ENCODE peak calls at places on chromosome 9, in nine cellular contexts. One of them, this sample, is unnamed.

GRCh38 chr9:135514342-135515082 is 6.7 kb upstream of the LCN1 start:
- DNase-seq in H54: no peak
- DNase-seq in SW480: no peak
- DNase-seq in stimulated activated CD4-positive, alpha-beta T cell treated with anti-CD3 and anti-CD28 coated beads, Interleukin-1b, Interleukin-23, amount 100 ng/mL, for 24 hours: no peak
- DNase-seq in neural crest cell: no peak
- DNase-seq in GM12891: no peak
- DNase-seq in activated naive CD4-positive, alpha-beta T cell treated with Interleukin-2 at 50 U/mL for 16 hours: no peak
- DNase-seq in NCI-H2227 treated with DMSO at 0.1 percent for 48 hours: no peak
- DNase-seq in anterior cingulate cortex: no peak
- DNase-seq in this sample: no peak

GRCh38 chr9:118751077-118751847 is 618.0 kb downstream of the BRINP1 start:
- DNase-seq in stimulated activated CD4-positive, alpha-beta T cell treated with anti-CD3 and anti-CD28 coated beads, Interleukin-1b, Interleukin-23, amount 100 ng/mL, for 24 hours: no peak
- DNase-seq in GM12891: no peak
- DNase-seq in NCI-H2227 treated with DMSO at 0.1 percent for 48 hours: no peak
- DNase-seq in anterior cingulate cortex: no peak
- DNase-seq in SW480: no peak
- DNase-seq in activated naive CD4-positive, alpha-beta T cell treated with Interleukin-2 at 50 U/mL for 16 hours: no peak
- DNase-seq in H54: no peak
- DNase-seq in neural crest cell: no peak
- DNase-seq in this sample: no peak

GRCh38 chr9:116355153-116355827 is 201.7 kb downstream of the PAPPA start:
- DNase-seq in neural crest cell: no peak
- DNase-seq in GM12891: no peak
- DNase-seq in H54: no peak
- DNase-seq in anterior cingulate cortex: no peak
- DNase-seq in NCI-H2227 treated with DMSO at 0.1 percent for 48 hours: no peak
- DNase-seq in activated naive CD4-positive, alpha-beta T cell treated with Interleukin-2 at 50 U/mL for 16 hours: no peak
- DNase-seq in stimulated activated CD4-positive, alpha-beta T cell treated with anti-CD3 and anti-CD28 coated beads, Interleukin-1b, Interleukin-23, amount 100 ng/mL, for 24 hours: no peak
- DNase-seq in SW480: no peak
- DNase-seq in this sample: no peak

GRCh38 chr9:134356496-134357470 is 30.5 kb downstream of the RXRA start:
- DNase-seq in activated naive CD4-positive, alpha-beta T cell treated with Interleukin-2 at 50 U/mL for 16 hours: no peak
- DNase-seq in GM12891: no peak
- DNase-seq in H54: no peak
- DNase-seq in NCI-H2227 treated with DMSO at 0.1 percent for 48 hours: no peak
- DNase-seq in neural crest cell: no peak
- DNase-seq in anterior cingulate cortex: no peak
- DNase-seq in stimulated activated CD4-positive, alpha-beta T cell treated with anti-CD3 and anti-CD28 coated beads, Interleukin-1b, Interleukin-23, amount 100 ng/mL, for 24 hours: no peak
- DNase-seq in SW480: no peak
- DNase-seq in this sample: peak; percentile 87

GRCh38 chr9:127746959-127747569 is 12.0 kb upstream of the TOR2A start:
- DNase-seq in stimulated activated CD4-positive, alpha-beta T cell treated with anti-CD3 and anti-CD28 coated beads, Interleukin-1b, Interleukin-23, amount 100 ng/mL, for 24 hours: no peak
- DNase-seq in GM12891: no peak
- DNase-seq in H54: no peak
- DNase-seq in anterior cingulate cortex: no peak
- DNase-seq in SW480: peak; percentile 45
- DNase-seq in neural crest cell: no peak
- DNase-seq in NCI-H2227 treated with DMSO at 0.1 percent for 48 hours: no peak
- DNase-seq in activated naive CD4-positive, alpha-beta T cell treated with Interleukin-2 at 50 U/mL for 16 hours: no peak
- DNase-seq in this sample: no peak

GRCh38 chr9:16135916-16136315 is 583.1 kb downstream of the CCDC171 start:
- DNase-seq in anterior cingulate cortex: no peak
- DNase-seq in SW480: no peak
- DNase-seq in GM12891: no peak
- DNase-seq in H54: no peak
- DNase-seq in neural crest cell: no peak
- DNase-seq in stimulated activated CD4-positive, alpha-beta T cell treated with anti-CD3 and anti-CD28 coated beads, Interleukin-1b, Interleukin-23, amount 100 ng/mL, for 24 hours: no peak
- DNase-seq in NCI-H2227 treated with DMSO at 0.1 percent for 48 hours: no peak
- DNase-seq in activated naive CD4-positive, alpha-beta T cell treated with Interleukin-2 at 50 U/mL for 16 hours: no peak
- DNase-seq in this sample: no peak

GRCh38 chr9:108269421-108269820 is 586.4 kb downstream of the ACTL7B start:
- DNase-seq in anterior cingulate cortex: no peak
- DNase-seq in SW480: no peak
- DNase-seq in activated naive CD4-positive, alpha-beta T cell treated with Interleukin-2 at 50 U/mL for 16 hours: no peak
- DNase-seq in NCI-H2227 treated with DMSO at 0.1 percent for 48 hours: no peak
- DNase-seq in H54: no peak
- DNase-seq in stimulated activated CD4-positive, alpha-beta T cell treated with anti-CD3 and anti-CD28 coated beads, Interleukin-1b, Interleukin-23, amount 100 ng/mL, for 24 hours: no peak
- DNase-seq in GM12891: no peak
- DNase-seq in neural crest cell: no peak
- DNase-seq in this sample: no peak

GRCh38 chr9:20526500-20527319 is 95.6 kb downstream of the MLLT3 start:
- DNase-seq in anterior cingulate cortex: no peak
- DNase-seq in SW480: peak; percentile 17
- DNase-seq in neural crest cell: no peak
- DNase-seq in NCI-H2227 treated with DMSO at 0.1 percent for 48 hours: no peak
- DNase-seq in stimulated activated CD4-positive, alpha-beta T cell treated with anti-CD3 and anti-CD28 coated beads, Interleukin-1b, Interleukin-23, amount 100 ng/mL, for 24 hours: no peak
- DNase-seq in H54: no peak
- DNase-seq in activated naive CD4-positive, alpha-beta T cell treated with Interleukin-2 at 50 U/mL for 16 hours: no peak
- DNase-seq in GM12891: no peak
- DNase-seq in this sample: peak; percentile 38

GRCh38 chr9:127142931-127143464 is 20.6 kb upstream of the ANGPTL2 start:
- DNase-seq in neural crest cell: no peak
- DNase-seq in anterior cingulate cortex: no peak
- DNase-seq in GM12891: no peak
- DNase-seq in activated naive CD4-positive, alpha-beta T cell treated with Interleukin-2 at 50 U/mL for 16 hours: no peak
- DNase-seq in stimulated activated CD4-positive, alpha-beta T cell treated with anti-CD3 and anti-CD28 coated beads, Interleukin-1b, Interleukin-23, amount 100 ng/mL, for 24 hours: no peak
- DNase-seq in H54: no peak
- DNase-seq in SW480: no peak
- DNase-seq in NCI-H2227 treated with DMSO at 0.1 percent for 48 hours: no peak
- DNase-seq in this sample: no peak

GRCh38 chr9:86443992-86444391 is 89.8 kb upstream of the TUT7 start:
- DNase-seq in NCI-H2227 treated with DMSO at 0.1 percent for 48 hours: no peak
- DNase-seq in H54: no peak
- DNase-seq in stimulated activated CD4-positive, alpha-beta T cell treated with anti-CD3 and anti-CD28 coated beads, Interleukin-1b, Interleukin-23, amount 100 ng/mL, for 24 hours: no peak
- DNase-seq in GM12891: no peak
- DNase-seq in neural crest cell: no peak
- DNase-seq in SW480: no peak
- DNase-seq in activated naive CD4-positive, alpha-beta T cell treated with Interleukin-2 at 50 U/mL for 16 hours: no peak
- DNase-seq in anterior cingulate cortex: no peak
- DNase-seq in this sample: no peak

GRCh38 chr9:137066096-137066861 is 4.1 kb downstream of the SAPCD2 start:
- DNase-seq in NCI-H2227 treated with DMSO at 0.1 percent for 48 hours: no peak
- DNase-seq in SW480: no peak
- DNase-seq in H54: no peak
- DNase-seq in activated naive CD4-positive, alpha-beta T cell treated with Interleukin-2 at 50 U/mL for 16 hours: no peak
- DNase-seq in neural crest cell: no peak
- DNase-seq in anterior cingulate cortex: no peak
- DNase-seq in stimulated activated CD4-positive, alpha-beta T cell treated with anti-CD3 and anti-CD28 coated beads, Interleukin-1b, Interleukin-23, amount 100 ng/mL, for 24 hours: no peak
- DNase-seq in GM12891: no peak
- DNase-seq in this sample: no peak

GRCh38 chr9:84283895-84284294 is 56.7 kb downstream of the SLC28A3 start:
- DNase-seq in neural crest cell: no peak
- DNase-seq in H54: no peak
- DNase-seq in anterior cingulate cortex: no peak
- DNase-seq in GM12891: no peak
- DNase-seq in stimulated activated CD4-positive, alpha-beta T cell treated with anti-CD3 and anti-CD28 coated beads, Interleukin-1b, Interleukin-23, amount 100 ng/mL, for 24 hours: no peak
- DNase-seq in SW480: no peak
- DNase-seq in activated naive CD4-positive, alpha-beta T cell treated with Interleukin-2 at 50 U/mL for 16 hours: no peak
- DNase-seq in NCI-H2227 treated with DMSO at 0.1 percent for 48 hours: no peak
- DNase-seq in this sample: no peak

GRCh38 chr9:18972675-18973074 is 60.3 kb downstream of the SAXO1 start:
- DNase-seq in neural crest cell: no peak
- DNase-seq in anterior cingulate cortex: no peak
- DNase-seq in SW480: no peak
- DNase-seq in activated naive CD4-positive, alpha-beta T cell treated with Interleukin-2 at 50 U/mL for 16 hours: no peak
- DNase-seq in GM12891: no peak
- DNase-seq in stimulated activated CD4-positive, alpha-beta T cell treated with anti-CD3 and anti-CD28 coated beads, Interleukin-1b, Interleukin-23, amount 100 ng/mL, for 24 hours: no peak
- DNase-seq in NCI-H2227 treated with DMSO at 0.1 percent for 48 hours: no peak
- DNase-seq in H54: no peak
- DNase-seq in this sample: no peak

GRCh38 chr9:117029341-117029740 is 342.2 kb downstream of the TRIM32 start:
- DNase-seq in anterior cingulate cortex: no peak
- DNase-seq in H54: no peak
- DNase-seq in GM12891: no peak
- DNase-seq in neural crest cell: no peak
- DNase-seq in SW480: no peak
- DNase-seq in activated naive CD4-positive, alpha-beta T cell treated with Interleukin-2 at 50 U/mL for 16 hours: no peak
- DNase-seq in NCI-H2227 treated with DMSO at 0.1 percent for 48 hours: no peak
- DNase-seq in stimulated activated CD4-positive, alpha-beta T cell treated with anti-CD3 and anti-CD28 coated beads, Interleukin-1b, Interleukin-23, amount 100 ng/mL, for 24 hours: no peak
- DNase-seq in this sample: no peak

GRCh38 chr9:89648247-89649000 is 43.6 kb downstream of the GADD45G start:
- DNase-seq in stimulated activated CD4-positive, alpha-beta T cell treated with anti-CD3 and anti-CD28 coated beads, Interleukin-1b, Interleukin-23, amount 100 ng/mL, for 24 hours: no peak
- DNase-seq in GM12891: no peak
- DNase-seq in NCI-H2227 treated with DMSO at 0.1 percent for 48 hours: no peak
- DNase-seq in activated naive CD4-positive, alpha-beta T cell treated with Interleukin-2 at 50 U/mL for 16 hours: no peak
- DNase-seq in SW480: no peak
- DNase-seq in anterior cingulate cortex: no peak
- DNase-seq in H54: no peak
- DNase-seq in neural crest cell: no peak
- DNase-seq in this sample: no peak

GRCh38 chr9:81032030-81032572 is 657.2 kb downstream of the TLE1 start:
- DNase-seq in anterior cingulate cortex: no peak
- DNase-seq in H54: peak; percentile 23
- DNase-seq in GM12891: no peak
- DNase-seq in SW480: no peak
- DNase-seq in NCI-H2227 treated with DMSO at 0.1 percent for 48 hours: no peak
- DNase-seq in activated naive CD4-positive, alpha-beta T cell treated with Interleukin-2 at 50 U/mL for 16 hours: no peak
- DNase-seq in neural crest cell: no peak
- DNase-seq in stimulated activated CD4-positive, alpha-beta T cell treated with anti-CD3 and anti-CD28 coated beads, Interleukin-1b, Interleukin-23, amount 100 ng/mL, for 24 hours: no peak
- DNase-seq in this sample: no peak

GRCh38 chr9:130263601-130264413 is 1.8 kb upstream of the HMCN2 start:
- DNase-seq in stimulated activated CD4-positive, alpha-beta T cell treated with anti-CD3 and anti-CD28 coated beads, Interleukin-1b, Interleukin-23, amount 100 ng/mL, for 24 hours: no peak
- DNase-seq in SW480: peak; percentile 34
- DNase-seq in anterior cingulate cortex: no peak
- DNase-seq in neural crest cell: no peak
- DNase-seq in GM12891: no peak
- DNase-seq in NCI-H2227 treated with DMSO at 0.1 percent for 48 hours: no peak
- DNase-seq in H54: no peak
- DNase-seq in activated naive CD4-positive, alpha-beta T cell treated with Interleukin-2 at 50 U/mL for 16 hours: no peak
- DNase-seq in this sample: no peak

GRCh38 chr9:31590091-31590490 is 794.4 kb upstream of the ACO1 start:
- DNase-seq in GM12891: no peak
- DNase-seq in H54: no peak
- DNase-seq in SW480: no peak
- DNase-seq in NCI-H2227 treated with DMSO at 0.1 percent for 48 hours: no peak
- DNase-seq in anterior cingulate cortex: no peak
- DNase-seq in neural crest cell: no peak
- DNase-seq in activated naive CD4-positive, alpha-beta T cell treated with Interleukin-2 at 50 U/mL for 16 hours: no peak
- DNase-seq in stimulated activated CD4-positive, alpha-beta T cell treated with anti-CD3 and anti-CD28 coated beads, Interleukin-1b, Interleukin-23, amount 100 ng/mL, for 24 hours: no peak
- DNase-seq in this sample: no peak

GRCh38 chr9:137449931-137450537 is 8.9 kb upstream of the ENTPD8 start:
- DNase-seq in NCI-H2227 treated with DMSO at 0.1 percent for 48 hours: no peak
- DNase-seq in SW480: peak; percentile 83
- DNase-seq in activated naive CD4-positive, alpha-beta T cell treated with Interleukin-2 at 50 U/mL for 16 hours: peak; percentile 47
- DNase-seq in H54: no peak
- DNase-seq in GM12891: no peak
- DNase-seq in stimulated activated CD4-positive, alpha-beta T cell treated with anti-CD3 and anti-CD28 coated beads, Interleukin-1b, Interleukin-23, amount 100 ng/mL, for 24 hours: no peak
- DNase-seq in neural crest cell: no peak
- DNase-seq in anterior cingulate cortex: no peak
- DNase-seq in this sample: no peak

GRCh38 chr9:117485176-117485575 is 70.3 kb upstream of the ASTN2 start:
- DNase-seq in anterior cingulate cortex: no peak
- DNase-seq in stimulated activated CD4-positive, alpha-beta T cell treated with anti-CD3 and anti-CD28 coated beads, Interleukin-1b, Interleukin-23, amount 100 ng/mL, for 24 hours: no peak
- DNase-seq in GM12891: no peak
- DNase-seq in SW480: no peak
- DNase-seq in activated naive CD4-positive, alpha-beta T cell treated with Interleukin-2 at 50 U/mL for 16 hours: no peak
- DNase-seq in NCI-H2227 treated with DMSO at 0.1 percent for 48 hours: no peak
- DNase-seq in neural crest cell: no peak
- DNase-seq in H54: no peak
- DNase-seq in this sample: no peak

This sample was measured in small intestine.